ENCODE peak calls at places on chromosomes 4 and X, in six cellular contexts. D is Karpas-422, B is HCT116, F is PC-3, X is GM23248, R is OCI-LY7. W is an unnamed sample.
A peak's percentile ranks its signal among the peaks of the same experiment; 100 is the strongest.

GRCh38 chr4:125262079-125262478 is 52.7 kb upstream of the FAT4 start:
- DNase-seq in B (no peak), X (no peak), F (no peak), R (no peak), D (no peak), W (no peak)

GRCh38 chr4:140556372-140557085 is 12.2 kb downstream of the UCP1 start:
- DNase-seq in X (no peak), R (peak; percentile 13), B (no peak), F (no peak), D (no peak), W (no peak)

GRCh38 chr4:147056951-147057630 is 111.4 kb upstream of the TTC29 start:
- DNase-seq in D (no peak), B (no peak), X (peak; percentile 54), F (peak; percentile 6), R (peak; percentile 12), W (no peak)

GRCh38 chr4:35556387-35556786 is 687.9 kb downstream of the ARAP2 start:
- DNase-seq in X (no peak), B (peak; percentile 64), D (no peak), F (peak; percentile 73), R (no peak), W (no peak)

GRCh38 chr4:6385288-6385687 is 87.1 kb downstream of the PPP2R2C start:
- DNase-seq in X (no peak), B (no peak), F (no peak), R (no peak), D (no peak), W (no peak)

GRCh38 chr4:123955167-123955824 is 558.7 kb downstream of the SPRY1 start:
- DNase-seq in F (peak; percentile 63), B (no peak), X (no peak), D (no peak), R (no peak), W (no peak)

GRCh38 chr4:186699881-186700397 is 23.7 kb downstream of the FAT1 start:
- DNase-seq in F (no peak), X (no peak), R (no peak), B (no peak), D (no peak), W (no peak)

GRCh38 chrX:131477498-131477897 is 66.4 kb upstream of the OR13H1 start:
- DNase-seq in F (no peak), D (no peak), R (no peak), B (no peak), X (no peak), W (no peak)

GRCh38 chr4:103996637-103997036 is 276.9 kb upstream of the TACR3 start:
- DNase-seq in R (no peak), D (no peak), B (peak; percentile 78), X (peak; percentile 69), F (peak; percentile 72), W (peak; percentile 50)

GRCh38 chr4:59712474-59712873 is 1487.7 kb upstream of the ADGRL3 start:
- DNase-seq in X (no peak), F (peak; percentile 18), B (no peak), D (no peak), R (no peak), W (no peak)

GRCh38 chr4:5469151-5469775 is 239.1 kb downstream of the EVC2 start:
- DNase-seq in D (peak; percentile 24), X (no peak), B (no peak), R (no peak), F (no peak), W (no peak)

GRCh38 chr4:139950568-139950967 is 203.4 kb downstream of the MAML3 start:
- DNase-seq in R (no peak), F (no peak), B (no peak), D (peak; percentile 64), X (peak; percentile 51), W (no peak)

GRCh38 chr4:23686169-23686903 is 203.5 kb downstream of the PPARGC1A start:
- DNase-seq in R (no peak), B (no peak), F (no peak), X (no peak), D (no peak), W (no peak)

GRCh38 chrX:45803383-45803921 is 602.8 kb upstream of the DIPK2B start:
- DNase-seq in X (peak; percentile 90), R (no peak), D (no peak), F (peak; percentile 95), B (peak; percentile 73), W (peak; percentile 78)

GRCh38 chr4:16236402-16237023 is 10.2 kb upstream of the TAPT1 start:
- DNase-seq in F (no peak), B (no peak), R (no peak), D (no peak), X (no peak), W (no peak)

GRCh38 chr4:88110826-88111225 is 47.6 kb downstream of the ABCG2 start:
- DNase-seq in X (no peak), B (no peak), F (no peak), R (no peak), D (no peak), W (no peak)

GRCh38 chr4:84683065-84683464 is 100.1 kb downstream of the CDS1 start:
- DNase-seq in B (no peak), F (no peak), X (no peak), D (no peak), R (no peak), W (no peak)

GRCh38 chr4:87399148-87399547 is 8.2 kb upstream of the HSD17B11 start:
- DNase-seq in B (no peak), R (no peak), F (no peak), D (no peak), X (peak; percentile 9), W (no peak)

GRCh38 chr4:102614801-102615200 is 113.6 kb downstream of the NFKB1 start:
- DNase-seq in D (no peak), B (no peak), R (no peak), F (no peak), X (no peak), W (no peak)

GRCh38 chrX:107736781-107737531 is 38.6 kb downstream of the TSC22D3 start:
- DNase-seq in F (peak; percentile 32), R (no peak), B (no peak), X (no peak), D (no peak), W (peak; percentile 80)

GRCh38 chr4:99965173-99965572 is 15.1 kb upstream of the H2AZ1 start:
- DNase-seq in R (no peak), X (no peak), B (no peak), D (no peak), F (no peak), W (no peak)

GRCh38 chr4:176469546-176469945 is 149.8 kb downstream of the SPCS3 start:
- DNase-seq in D (no peak), R (no peak), B (no peak), F (no peak), X (no peak), W (no peak)
- H3K9me2 ChIP-seq in D (no peaks in the 10 kb centered on the region), R (no peaks in the 10 kb centered on the region), B (no peaks in the 10 kb centered on the region), F (no peaks in the 10 kb centered on the region), X (no peaks in the 10 kb centered on the region), W (no peaks in the 10 kb centered on the region)

DNA sequence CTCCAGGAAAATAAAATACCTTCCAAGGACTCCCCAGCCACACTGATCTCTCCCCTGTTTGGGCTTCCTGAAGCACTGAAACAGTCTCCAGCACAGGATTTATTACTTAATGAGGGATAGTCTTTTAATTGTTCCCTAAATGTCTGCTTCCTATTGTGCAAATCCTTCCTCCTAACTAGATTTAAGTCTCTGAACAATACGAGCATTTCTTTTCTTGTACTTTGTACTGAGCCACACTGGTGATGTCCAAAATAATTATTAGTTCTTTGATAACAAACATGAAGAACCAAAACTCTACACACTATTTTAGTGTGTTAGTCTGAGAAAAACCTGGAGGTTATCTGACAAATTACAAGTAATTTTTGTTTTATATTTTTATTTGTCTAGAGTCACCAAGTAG is 5.1 kb downstream of the ADGRA3 start:
- DNase-seq in R (no peak), B (no peak), X (no peak), F (no peak), D (no peak), W (no peak)
- H3K9me2 ChIP-seq in R (no peaks in the 10 kb centered on the region), B (no peaks in the 10 kb centered on the region), X (no peaks in the 10 kb centered on the region), F (no peaks in the 10 kb centered on the region), D (no peaks in the 10 kb centered on the region), W (no peaks in the 10 kb centered on the region)

DNA sequence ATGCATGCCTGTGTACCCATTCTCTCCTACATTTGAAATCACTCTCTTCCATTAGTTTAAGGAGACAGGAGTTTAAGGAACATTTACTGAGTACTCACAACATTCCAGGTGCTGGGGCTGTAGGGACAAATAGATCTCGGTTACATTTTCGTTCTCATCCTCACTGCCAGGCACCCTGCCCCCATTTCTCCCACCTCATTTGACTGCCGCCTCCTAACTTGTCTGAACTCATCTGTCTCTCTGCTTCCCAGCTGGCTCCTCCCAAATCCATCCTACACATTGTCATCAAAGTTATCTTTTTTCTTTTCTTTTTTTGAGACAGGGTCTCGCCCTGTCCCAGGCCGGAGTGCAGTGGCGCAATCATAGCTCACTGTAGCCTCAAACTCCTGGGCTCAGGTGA is 19.8 kb upstream of the MPC1L start:
- DNase-seq in B (no peak), F (no peak), D (no peak), X (no peak), R (no peak), W (no peak)
- H3K9me2 ChIP-seq in B (no peaks in the 10 kb centered on the region), F (no peaks in the 10 kb centered on the region), D (no peaks in the 10 kb centered on the region), X (no peaks in the 10 kb centered on the region), R (no peaks in the 10 kb centered on the region), W (no peaks in the 10 kb centered on the region)

GRCh38 chrX:154097597-154098541 is at the start of gene MECP2:
- DNase-seq in B (peak; percentile 80), D (peak; percentile 96), R (peak; percentile 90), X (peak; percentile 92), F (peak; percentile 92), W (peak; percentile 97)
- H3K9me2 ChIP-seq in B (no peaks in the 10 kb centered on the region), D (no peaks in the 10 kb centered on the region), R (no peaks in the 10 kb centered on the region), X (no peaks in the 10 kb centered on the region), F (no peaks in the 10 kb centered on the region), W (no peaks in the 10 kb centered on the region)

GRCh38 chr4:153912296-153912695 is 123.4 kb upstream of the SFRP2 start:
- DNase-seq in D (no peak), X (no peak), B (no peak), F (no peak), R (no peak), W (no peak)
- H3K9me2 ChIP-seq in D (no peaks in the 10 kb centered on the region), X (no peaks in the 10 kb centered on the region), B (no peaks in the 10 kb centered on the region), F (no peaks in the 10 kb centered on the region), R (no peaks in the 10 kb centered on the region), W (no peaks in the 10 kb centered on the region)

W was measured in PC-9.